ENCODE peak calls at places on chromosomes 1 and 21, in seven cellular contexts. One of them, this sample, is unnamed.

GRCh38 chr1:27520651-27521050 is 30.7 kb upstream of the WASF2 start:
- DNase-seq in HuH-7.5: no peak
- DNase-seq in left lobe of liver: no peak
- DNase-seq in EH: no peak
- DNase-seq in effector memory CD8-positive, alpha-beta T cell: no peak
- DNase-seq in GM04504: no peak
- DNase-seq in COR-L47: no peak
- DNase-seq in this sample: no peak

GRCh38 chr1:6129313-6129712 is 50.8 kb downstream of the CHD5 start:
- DNase-seq in EH: no peak
- DNase-seq in GM04504: no peak
- DNase-seq in left lobe of liver: no peak
- DNase-seq in effector memory CD8-positive, alpha-beta T cell: no peak
- DNase-seq in COR-L47: no peak
- DNase-seq in HuH-7.5: no peak
- DNase-seq in this sample: no peak

GRCh38 chr21:15422761-15423160 is 307.0 kb upstream of the USP25 start:
- DNase-seq in COR-L47: no peak
- DNase-seq in HuH-7.5: no peak
- DNase-seq in left lobe of liver: no peak
- DNase-seq in EH: no peak
- DNase-seq in effector memory CD8-positive, alpha-beta T cell: no peak
- DNase-seq in GM04504: no peak
- DNase-seq in this sample: peak; percentile 73

GRCh38 chr1:46180082-46180616 is 3.9 kb upstream of the P3R3URF start:
- DNase-seq in COR-L47: peak; percentile 35
- DNase-seq in HuH-7.5: no peak
- DNase-seq in effector memory CD8-positive, alpha-beta T cell: no peak
- DNase-seq in left lobe of liver: no peak
- DNase-seq in EH: no peak
- DNase-seq in GM04504: no peak
- DNase-seq in this sample: no peak

GRCh38 chr21:42558846-42559245 is 45.2 kb downstream of the SLC37A1 start:
- DNase-seq in HuH-7.5: no peak
- DNase-seq in COR-L47: no peak
- DNase-seq in left lobe of liver: peak; percentile 28
- DNase-seq in effector memory CD8-positive, alpha-beta T cell: no peak
- DNase-seq in GM04504: no peak
- DNase-seq in EH: no peak
- DNase-seq in this sample: no peak

GRCh38 chr1:2853711-2854110 is 52.2 kb upstream of the TTC34 start:
- DNase-seq in HuH-7.5: no peak
- DNase-seq in left lobe of liver: no peak
- DNase-seq in GM04504: no peak
- DNase-seq in EH: no peak
- DNase-seq in COR-L47: no peak
- DNase-seq in effector memory CD8-positive, alpha-beta T cell: no peak
- DNase-seq in this sample: no peak

GRCh38 chr1:176058686-176059085 is 148.4 kb downstream of the COP1 start:
- DNase-seq in HuH-7.5: peak; percentile 20
- DNase-seq in left lobe of liver: no peak
- DNase-seq in effector memory CD8-positive, alpha-beta T cell: no peak
- DNase-seq in GM04504: no peak
- DNase-seq in COR-L47: no peak
- DNase-seq in EH: no peak
- DNase-seq in this sample: no peak

GRCh38 chr1:228378453-228379164 is 28.0 kb downstream of the TRIM11 start:
- DNase-seq in GM04504: peak; percentile 32
- DNase-seq in effector memory CD8-positive, alpha-beta T cell: peak; percentile 11
- DNase-seq in HuH-7.5: peak; percentile 89
- DNase-seq in left lobe of liver: peak; percentile 57
- DNase-seq in EH: peak; percentile 76
- DNase-seq in COR-L47: peak; percentile 88
- DNase-seq in this sample: peak; percentile 92

GRCh38 chr1:50425376-50426107 is 2.3 kb upstream of the DMRTA2 start:
- DNase-seq in GM04504: no peak
- DNase-seq in effector memory CD8-positive, alpha-beta T cell: no peak
- DNase-seq in COR-L47: no peak
- DNase-seq in HuH-7.5: peak; percentile 59
- DNase-seq in EH: peak; percentile 46
- DNase-seq in left lobe of liver: no peak
- DNase-seq in this sample: no peak

GRCh38 chr1:111737216-111738132 is 1.7 kb downstream of the INKA2 start:
- DNase-seq in effector memory CD8-positive, alpha-beta T cell: no peak
- DNase-seq in HuH-7.5: no peak
- DNase-seq in left lobe of liver: no peak
- DNase-seq in GM04504: no peak
- DNase-seq in COR-L47: no peak
- DNase-seq in EH: no peak
- DNase-seq in this sample: peak; percentile 39

GRCh38 chr1:175150596-175151319 is 41.8 kb downstream of the KIAA0040 start:
- DNase-seq in COR-L47: no peak
- DNase-seq in HuH-7.5: no peak
- DNase-seq in left lobe of liver: no peak
- DNase-seq in GM04504: no peak
- DNase-seq in effector memory CD8-positive, alpha-beta T cell: no peak
- DNase-seq in EH: peak; percentile 52
- DNase-seq in this sample: peak; percentile 12

This sample was measured in cardiac fibroblast.